ENCODE peak calls at places on chromosomes 11 and 22, in ten cellular contexts. T is heart right ventricle, X is tibial nerve, Z is HCT116, G is PC-3, N is uterus, W is neural progenitor cell, J is esophagus squamous epithelium, D is thoracic aorta, H is A549. Q is an unnamed sample.

GRCh38 chr11:113363406-113363805 is 24.2 kb upstream of the ANKK1 start:
- DNase-seq in D (no peak), N (no peak), G (no peak), X (no peak), W (no peak), T (no peak), Z (no peak), H (no peak), J (no peak), Q (no peak)

GRCh38 chr22:46524203-46524740 is 13.1 kb downstream of the CELSR1 start:
- DNase-seq in N (no peak), Z (no peak), D (no peak), H (no peak), G (no peak), X (no peak), W (no peak), J (no peak), T (no peak), Q (no peak)

GRCh38 chr11:68825603-68826002 is 16.1 kb downstream of the CPT1A start:
- DNase-seq in H (peak; percentile 37), X (no peak), Z (peak; percentile 37), W (peak; percentile 18), J (no peak), D (no peak), T (no peak), G (peak; percentile 75), N (no peak), Q (peak; percentile 34)

GRCh38 chr11:72579816-72580647 is 94.2 kb downstream of the PDE2A start:
- DNase-seq in H (no peak), Z (no peak), G (no peak), N (no peak), W (no peak), X (no peak), D (no peak), J (no peak), T (no peak), Q (no peak)

GRCh38 chr22:27876684-27877083 is 42.4 kb downstream of the PITPNB start:
- DNase-seq in Z (no peak), J (no peak), W (peak; percentile 34), G (no peak), X (no peak), D (no peak), T (no peak), N (no peak), H (no peak), Q (no peak)

GRCh38 chr11:107929611-107930200 is 1.5 kb downstream of the RAB39A start:
- DNase-seq in Z (no peak), T (no peak), D (no peak), H (no peak), G (no peak), J (no peak), X (no peak), W (peak; percentile 19), N (no peak), Q (no peak)

GRCh38 chr11:109120341-109120740 is 301.6 kb upstream of the C11orf87 start:
- DNase-seq in W (no peak), J (no peak), D (no peak), Z (no peak), T (no peak), N (no peak), X (no peak), H (no peak), G (no peak), Q (no peak)

GRCh38 chr11:34495724-34496377 is 17.7 kb downstream of the ELF5 start:
- DNase-seq in Z (peak; percentile 92), T (no peak), J (no peak), D (no peak), N (no peak), G (peak; percentile 78), X (no peak), W (no peak), H (no peak), Q (peak; percentile 24)

GRCh38 chr11:68436985-68437926 is 23.3 kb upstream of the PPP6R3 start:
- DNase-seq in H (peak; percentile 37), Z (no peak), N (no peak), T (peak; percentile 61), X (no peak), J (no peak), G (peak; percentile 80), W (no peak), D (no peak), Q (peak; percentile 89)

DNA sequence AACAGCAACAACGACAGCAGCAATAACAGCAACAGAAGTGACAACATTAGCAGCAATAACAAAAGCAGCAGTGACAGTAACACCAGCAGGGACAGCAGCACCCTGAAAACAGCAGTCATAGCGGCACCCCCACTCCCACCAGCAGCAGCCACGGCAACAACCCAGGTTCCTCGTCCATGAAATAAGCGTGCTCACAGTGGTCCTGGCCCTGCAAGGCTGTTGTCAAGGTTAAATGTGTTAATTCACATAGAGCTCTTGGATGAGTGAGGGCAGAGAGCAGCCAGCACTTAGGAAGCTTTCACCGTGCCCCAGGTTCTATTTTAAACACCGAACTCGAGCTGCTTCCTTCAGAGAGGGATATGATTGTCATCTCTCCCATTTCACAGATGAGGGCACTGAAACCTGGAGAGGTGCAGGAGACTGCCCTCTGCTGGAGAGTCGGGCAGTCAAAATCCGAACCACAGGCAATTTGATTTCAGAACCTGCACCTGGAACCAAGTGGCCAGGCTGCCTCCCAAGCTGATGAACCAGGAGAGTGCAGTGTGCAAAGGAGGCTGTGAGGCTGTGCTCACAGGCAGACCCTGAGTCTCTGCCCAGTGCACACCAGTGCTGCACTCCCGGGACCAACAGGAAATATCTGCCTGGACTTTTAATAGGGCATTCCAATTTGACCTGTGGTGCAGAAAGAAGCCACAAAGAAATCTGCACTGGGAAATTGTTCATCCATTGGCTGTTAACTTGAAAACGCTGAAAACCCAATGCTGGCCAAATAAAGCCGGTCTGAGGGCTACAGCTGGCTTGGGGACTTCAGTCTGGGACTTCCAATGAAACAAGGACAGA is 22.9 kb upstream of the FGF3 start:
- DNase-seq in D (no peak), J (no peak), H (peak; percentile 44), T (no peak), X (no peak), G (peak; percentile 69), W (peak; percentile 35), N (no peak), Z (peak; percentile 49), Q (peak; percentile 17)
- TF ChIP-seq CTCF in D (no peak), J (no peak), H (peak; percentile 66), T (no peak), X (no peak), G (peak; percentile 89), W (peak; percentile 58), N (no peak), Z (peak; percentile 74), Q (peak; percentile 41)

GRCh38 chr11:91768783-91769182 is 455.8 kb upstream of the FAT3 start:
- DNase-seq in D (no peak), H (no peak), T (no peak), G (no peak), Z (no peak), X (no peak), N (no peak), W (no peak), J (no peak), Q (no peak)

GRCh38 chr11:91761406-91762027 is 463.1 kb upstream of the FAT3 start:
- DNase-seq in G (no peak), X (no peak), Z (no peak), W (peak; percentile 58), T (no peak), H (no peak), N (no peak), J (no peak), D (no peak), Q (no peak)

DNA sequence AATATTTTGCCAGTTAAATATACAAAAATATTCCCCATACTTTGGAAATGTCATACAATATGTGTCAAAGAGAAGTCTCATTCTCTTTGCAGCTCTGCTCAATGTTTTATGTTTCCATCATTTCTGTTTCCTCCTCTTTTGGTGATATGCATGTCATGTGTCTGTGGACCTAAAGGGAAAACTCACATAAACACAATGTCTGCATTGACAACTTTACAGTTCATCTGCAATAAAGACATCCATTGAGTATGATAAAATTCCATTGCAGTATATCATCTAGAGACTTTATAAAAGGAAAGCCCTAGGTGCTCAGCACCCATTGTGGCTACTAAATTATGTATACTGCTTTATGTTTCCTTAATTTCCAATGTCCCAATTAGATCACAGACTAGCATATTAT is 461.3 kb upstream of the FAT3 start:
- DNase-seq in G (no peak), Z (no peak), J (no peak), N (no peak), T (no peak), W (no peak), H (no peak), D (no peak), X (no peak), Q (no peak)
- H3K4me1 ChIP-seq in G (no peaks in the 10 kb centered on the region), Z (no peaks in the 10 kb centered on the region), J (no peaks in the 10 kb centered on the region), N (no peaks in the 10 kb centered on the region), T (no peaks in the 10 kb centered on the region), W (peaks cover 15% of the 10 kb centered on the region), H (no peaks in the 10 kb centered on the region), D (no peaks in the 10 kb centered on the region), X (no peaks in the 10 kb centered on the region), Q (no peaks in the 10 kb centered on the region)

DNA sequence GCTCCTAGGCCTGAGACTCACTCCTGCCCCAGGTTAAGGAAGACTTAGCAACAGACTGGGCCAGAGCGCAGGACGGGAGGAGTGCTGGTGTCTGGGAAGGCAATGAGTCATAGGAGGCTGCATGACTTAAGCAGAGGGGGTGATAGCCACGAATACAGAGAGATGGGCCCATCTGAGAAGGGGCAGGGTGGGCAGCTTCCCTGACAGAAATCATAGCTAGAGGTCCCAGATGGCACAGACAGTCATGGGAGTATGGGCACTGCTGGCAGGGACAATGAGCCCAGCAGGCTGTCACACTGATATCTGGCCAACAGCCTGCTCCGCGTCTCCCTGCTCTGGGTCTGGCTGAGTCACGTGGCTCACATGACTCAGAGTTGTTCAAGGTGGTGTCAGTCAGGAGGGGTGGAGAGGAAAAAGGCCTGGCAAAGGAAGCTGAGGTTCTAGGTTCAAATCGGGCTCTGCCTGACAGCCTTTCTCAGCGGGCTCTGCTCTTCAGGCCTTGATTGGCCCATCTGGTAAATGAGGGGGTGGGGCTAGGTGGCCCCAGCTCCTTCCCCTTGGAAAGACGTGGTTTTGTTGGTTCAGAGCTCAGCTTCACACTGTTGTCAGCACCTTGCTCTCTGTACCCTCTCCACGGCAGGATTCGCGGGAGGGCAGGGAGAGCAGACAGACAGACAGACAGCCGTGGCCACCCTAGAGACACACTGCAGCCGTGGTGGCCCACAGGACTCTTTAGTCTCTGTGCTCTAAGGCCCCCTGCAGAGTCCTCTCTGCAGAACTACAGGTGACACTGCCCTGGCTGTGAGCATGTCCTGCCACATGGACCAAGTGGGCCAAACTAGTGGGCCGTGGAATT is 47.8 kb downstream of the DBX1 start:
- DNase-seq in W (no peak), N (peak; percentile 79), X (no peak), T (peak; percentile 74), G (peak; percentile 83), J (no peak), Z (peak; percentile 82), H (peak; percentile 91), D (peak; percentile 85), Q (peak; percentile 94)
- H3K4me3 ChIP-seq in W (no peak overlapping the region), N (no peak overlapping the region), X (no peak overlapping the region), T (no peak overlapping the region), G (peak overlapping the region; percentile 33), J (no peak overlapping the region), Z (peak overlapping the region; percentile 16), H (no peak overlapping the region), D (peak overlapping the region; percentile 42), Q (no peak overlapping the region)

DNA sequence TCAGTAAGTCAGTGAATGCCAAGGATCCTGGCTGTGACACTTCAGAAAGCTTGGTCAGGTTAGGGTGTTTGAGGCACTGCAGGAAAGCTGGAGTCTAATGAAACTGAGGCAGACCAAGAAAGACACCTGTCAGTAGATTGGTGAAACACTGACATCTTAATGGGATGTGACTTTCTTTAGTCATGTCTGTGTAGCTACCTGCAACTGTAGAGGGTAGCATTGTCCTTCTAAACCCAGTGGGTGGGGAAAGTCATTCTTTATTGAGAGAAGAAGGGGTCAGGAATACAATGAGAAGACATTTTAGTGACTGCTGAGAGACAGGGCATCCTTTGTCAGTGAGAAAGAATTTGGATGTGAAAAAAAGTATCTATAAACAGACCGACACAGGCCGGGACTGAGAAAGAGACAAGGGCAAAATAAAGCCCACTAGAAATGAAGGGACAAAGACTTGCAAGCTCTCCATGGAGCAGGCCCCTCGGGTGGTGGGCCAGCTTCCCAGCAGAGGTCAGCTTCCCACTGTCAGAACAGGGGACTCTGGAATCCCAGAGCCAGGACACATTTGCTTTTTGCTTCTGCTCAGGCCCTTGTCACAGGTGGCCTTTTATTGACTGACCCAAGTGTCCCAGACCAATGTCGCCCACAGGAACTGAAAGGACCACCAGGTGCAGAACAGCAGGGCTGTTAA is 213.0 kb downstream of the TENM4 start:
- DNase-seq in J (no peak), X (no peak), N (no peak), D (no peak), H (no peak), W (peak; percentile 41), Z (no peak), G (no peak), T (no peak), Q (no peak)
- TF ChIP-seq CTCF in J (no peak), X (no peak), N (no peak), D (no peak), H (no peak), W (peak; percentile 12), Z (no peak), G (no peak), T (no peak), Q (peak; percentile 6)

Q was measured in cardiac muscle cell.